ENCODE peak calls at places on chromosomes 6 and 20, in five cellular contexts. N is ovary, R is tibial nerve, L is GM12878, Q is stomach. Y is an unnamed sample.

GRCh38 chr20:21618697-21619421 is 86.6 kb upstream of the PAX1 start:
- DNase-seq in N (no peak), R (no peak), L (peak; percentile 17), Q (no peak), Y (peak; percentile 39)

GRCh38 chr6:22019877-22020276 is 277.0 kb downstream of the PRL start:
- DNase-seq in N (no peak), R (no peak), L (no peak), Q (no peak), Y (peak; percentile 74)

GRCh38 chr20:40687384-40688128 is 1.5 kb downstream of the MAFB start:
- DNase-seq in N (peak; percentile 59), R (no peak), L (no peak), Q (peak; percentile 48), Y (no peak)

GRCh38 chr20:22716824-22717351 is 132.5 kb upstream of the FOXA2 start:
- DNase-seq in N (no peak), R (no peak), L (no peak), Q (peak; percentile 46), Y (peak; percentile 75)

GRCh38 chr6:147837540-147837939 is 329.1 kb downstream of the SAMD5 start:
- DNase-seq in N (no peak), R (no peak), L (no peak), Q (no peak), Y (no peak)

GRCh38 chr6:156956286-156956685 is 179.1 kb downstream of the ARID1B start:
- DNase-seq in N (no peak), R (no peak), L (no peak), Q (no peak), Y (no peak)

GRCh38 chr6:109434456-109434855 is 6.0 kb downstream of the PPIL6 start:
- DNase-seq in N (no peak), R (no peak), L (no peak), Q (no peak), Y (no peak)

GRCh38 chr6:165519316-165519715 is 143.7 kb downstream of the PDE10A start:
- DNase-seq in N (no peak), R (no peak), L (no peak), Q (no peak), Y (no peak)

GRCh38 chr20:61220131-61220530 is 31.9 kb upstream of the CDH4 start:
- DNase-seq in N (no peak), R (no peak), L (no peak), Q (no peak), Y (no peak)

GRCh38 chr20:44961024-44961866 is 1.0 kb upstream of the TOMM34 start:
- DNase-seq in N (no peak), R (no peak), L (no peak), Q (no peak), Y (no peak)

GRCh38 chr6:43776115-43776798 is 6.2 kb downstream of the VEGFA start:
- DNase-seq in N (peak; percentile 11), R (no peak), L (peak; percentile 44), Q (peak; percentile 78), Y (no peak)

GRCh38 chr6:169487579-169488205 is 214.1 kb downstream of the WDR27 start:
- DNase-seq in N (no peak), R (no peak), L (no peak), Q (no peak), Y (no peak)

GRCh38 chr6:142842423-142843261 is 102.3 kb downstream of the HIVEP2 start:
- DNase-seq in N (no peak), R (no peak), L (peak; percentile 97), Q (no peak), Y (no peak)

GRCh38 chr6:47308674-47309325 is 905 bp downstream of the TNFRSF21 start:
- DNase-seq in N (peak; percentile 19), R (no peak), L (no peak), Q (peak; percentile 29), Y (peak; percentile 92)

GRCh38 chr6:149480502-149481280 is 4.1 kb downstream of the ZC3H12D start:
- DNase-seq in N (no peak), R (no peak), L (no peak), Q (no peak), Y (no peak)

GRCh38 chr20:54716790-54717189 is 241.4 kb downstream of the DOK5 start:
- DNase-seq in N (no peak), R (no peak), L (no peak), Q (no peak), Y (no peak)

GRCh38 chr20:4766631-4767030 is 44.9 kb downstream of the PRND start:
- DNase-seq in N (no peak), R (no peak), L (no peak), Q (no peak), Y (no peak)

GRCh38 chr20:42887281-42887680 is 302.4 kb downstream of the PTPRT start:
- DNase-seq in N (no peak), R (no peak), L (no peak), Q (no peak), Y (no peak)

GRCh38 chr6:146682919-146683318 is 84.1 kb downstream of the ADGB start:
- DNase-seq in N (no peak), R (no peak), L (no peak), Q (no peak), Y (no peak)

GRCh38 chr20:14984768-14985622 is 647.6 kb upstream of the FLRT3 start:
- DNase-seq in N (no peak), R (no peak), L (no peak), Q (no peak), Y (no peak)

GRCh38 chr20:53737404-53738038 is 143.9 kb upstream of the ZNF217 start:
- DNase-seq in N (no peak), R (no peak), L (no peak), Q (no peak), Y (no peak)

GRCh38 chr20:51046021-51046985 is 23.4 kb upstream of the KCNG1 start:
- DNase-seq in N (no peak), R (no peak), L (no peak), Q (peak; percentile 8), Y (no peak)

GRCh38 chr6:151413372-151414145 is 22.2 kb upstream of the ZBTB2 start:
- DNase-seq in N (no peak), R (no peak), L (no peak), Q (no peak), Y (no peak)

GRCh38 chr6:168158280-168158979 is 79.4 kb upstream of the FRMD1 start:
- DNase-seq in N (no peak), R (no peak), L (no peak), Q (no peak), Y (peak; percentile 80)

GRCh38 chr6:69796081-69796626 is 656 bp downstream of the LMBRD1 start:
- DNase-seq in N (no peak), R (no peak), L (no peak), Q (peak; percentile 69), Y (no peak)

GRCh38 chr6:162857321-162857720 is 129.5 kb downstream of the PACRG start:
- DNase-seq in N (no peak), R (no peak), L (no peak), Q (no peak), Y (no peak)

DNA sequence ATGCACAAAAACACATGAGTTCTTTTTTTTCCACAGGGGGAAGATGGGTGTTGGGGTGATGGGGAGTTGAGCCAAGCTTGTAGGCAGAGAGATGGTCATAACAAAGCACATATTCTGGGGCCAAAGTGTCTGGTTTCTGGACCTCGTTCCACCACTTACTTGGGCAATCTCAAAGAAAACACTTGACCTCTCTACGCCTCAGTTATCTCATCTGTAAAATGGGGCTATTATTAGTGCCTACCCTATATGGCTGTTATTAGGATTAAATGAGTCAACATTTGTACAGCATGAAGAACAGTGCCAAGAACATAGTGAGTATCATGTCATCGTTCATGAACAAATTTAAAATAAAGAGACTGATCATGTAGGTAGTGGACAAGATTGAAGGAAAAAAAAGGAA is 14.5 kb downstream of the EEF1E1 start:
- DNase-seq in N (no peak), R (no peak), L (no peak), Q (no peak), Y (no peak)
- H3K36me3 ChIP-seq in N (no peaks in the 10 kb centered on the region), R (no peaks in the 10 kb centered on the region), L (peaks cover 7% of the 10 kb centered on the region), Q (peaks cover 61% of the 10 kb centered on the region), Y (peaks cover 45% of the 10 kb centered on the region)

DNA sequence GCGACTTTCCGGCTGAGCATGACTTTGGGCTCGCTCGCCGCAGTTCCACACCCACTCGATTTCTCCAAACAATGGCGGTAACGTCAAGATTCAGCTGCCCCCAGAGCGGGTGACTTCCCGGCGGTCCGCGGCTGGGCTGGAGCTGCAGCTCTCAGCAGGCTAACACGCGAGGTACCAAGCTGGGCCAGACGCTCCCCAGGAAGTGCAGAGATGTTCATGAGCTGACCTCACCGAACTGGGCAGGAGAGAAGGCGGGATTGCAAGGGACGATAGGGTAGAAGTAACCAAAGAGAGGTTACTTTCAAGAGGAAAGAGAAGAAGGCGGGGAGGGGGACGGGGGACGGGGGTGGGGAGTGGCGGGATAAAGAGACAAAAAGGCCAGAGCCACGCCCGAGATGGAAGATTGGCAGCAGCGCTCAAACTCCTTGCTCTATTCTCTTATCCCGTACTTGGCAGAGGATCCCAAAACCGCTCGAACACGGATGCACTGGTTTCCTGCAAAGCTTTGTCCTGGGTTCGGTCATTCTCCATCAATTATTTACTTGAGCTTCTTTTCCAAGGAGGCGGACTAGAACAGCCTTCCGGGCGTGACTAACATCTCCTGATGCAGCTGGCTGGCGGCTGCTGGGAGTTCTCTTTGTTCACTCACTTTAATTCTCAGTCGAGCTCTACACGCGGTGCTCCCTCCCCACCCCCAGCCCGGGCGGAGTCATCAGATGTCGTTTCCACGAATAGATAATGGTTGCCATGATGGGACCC is at the start of gene MTCL3:
- DNase-seq in N (no peak), R (no peak), L (no peak), Q (no peak), Y (no peak)
- TF ChIP-seq EP300 in N (no peak), R (no peak), L (no peak), Q (no peak), Y (no peak)

GRCh38 chr6:32240686-32241085 is 16.8 kb upstream of the NOTCH4 start:
- DNase-seq in N (no peak), R (no peak), L (no peak), Q (no peak), Y (no peak)
- TF ChIP-seq CTCF in N (no peak), R (no peak), L (no peak), Q (no peak), Y (no peak)

GRCh38 chr6:24777227-24777626 is 2.5 kb downstream of the GMNN start:
- DNase-seq in N (no peak), R (no peak), L (no peak), Q (no peak), Y (no peak)
- H3K36me3 ChIP-seq in N (no peaks in the 10 kb centered on the region), R (no peaks in the 10 kb centered on the region), L (peaks cover 2% of the 10 kb centered on the region), Q (peaks cover 17% of the 10 kb centered on the region), Y (peaks cover 11% of the 10 kb centered on the region)

GRCh38 chr20:46648903-46649649 is 2.2 kb downstream of the SLC13A3 start:
- DNase-seq in N (no peak), R (no peak), L (no peak), Q (no peak), Y (no peak)
- TF ChIP-seq EP300 in N (no peak), R (no peak), L (no peak), Q (no peak), Y (no peak)

DNA sequence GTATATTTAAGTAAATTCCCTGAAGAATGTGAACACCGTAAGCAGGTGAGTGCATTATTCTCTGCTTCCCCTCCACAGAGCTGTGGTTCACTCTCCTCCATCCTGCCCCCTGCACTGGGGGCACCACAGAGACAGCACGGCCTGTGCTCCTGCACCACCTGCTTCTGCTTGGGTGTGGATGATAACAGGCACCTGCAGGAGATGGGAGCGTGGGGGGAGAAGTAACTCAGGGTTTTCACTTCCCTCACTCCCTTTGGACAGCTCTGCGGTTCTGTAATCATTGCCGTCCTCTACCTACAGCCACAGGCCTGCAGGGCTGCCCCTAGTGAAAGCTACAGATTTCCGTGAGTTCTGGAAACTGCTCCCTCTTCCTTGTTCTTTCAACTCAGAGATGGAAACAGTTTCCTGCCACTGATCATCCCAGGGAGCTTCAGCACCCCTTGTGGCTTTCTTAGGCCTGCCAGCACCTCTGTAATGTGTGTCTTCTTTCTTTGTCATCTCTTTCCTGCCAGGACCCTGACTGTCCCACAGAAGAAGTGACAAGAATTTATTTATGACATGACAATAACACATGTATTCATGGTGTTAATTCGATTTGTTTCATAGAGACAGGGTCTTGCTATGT is 21.3 kb upstream of the MICB start:
- DNase-seq in N (no peak), R (no peak), L (no peak), Q (no peak), Y (peak; percentile 47)
- TF ChIP-seq CTCF in N (no peak), R (no peak), L (peak; percentile 2), Q (no peak), Y (no peak)

GRCh38 chr20:62313460-62314338 is 10.9 kb downstream of the ADRM1 start:
- DNase-seq in N (no peak), R (no peak), L (no peak), Q (no peak), Y (no peak)
- H3K36me3 ChIP-seq in N (no peaks in the 10 kb centered on the region), R (peaks cover 3% of the 10 kb centered on the region), L (no peaks in the 10 kb centered on the region), Q (peaks cover 89% of the 10 kb centered on the region), Y (peaks cover 93% of the 10 kb centered on the region)